ENCODE peak calls at places on chromosome 19, in four cellular contexts. M is thyroid gland, D is GM12878, I is stomach. G is an unnamed sample.

GRCh38 chr19:27824108-27824507 is 1388.8 kb downstream of the UQCRFS1 start:
- DNase-seq in M (no peak), D (no peak), I (no peak), G (no peak)

GRCh38 chr19:48895226-48895625 is 3.3 kb downstream of the TULP2 start:
- DNase-seq in M (no peak), D (no peak), I (no peak), G (no peak)

GRCh38 chr19:16736709-16737108 is 17.1 kb downstream of the NWD1 start:
- DNase-seq in M (no peak), D (no peak), I (no peak), G (no peak)

GRCh38 chr19:44576843-44577565 is 36.4 kb upstream of the IGSF23 start:
- DNase-seq in M (peak; percentile 32), D (no peak), I (peak; percentile 56), G (no peak)

GRCh38 chr19:55304279-55304978 is 20.6 kb downstream of the BRSK1 start:
- DNase-seq in M (no peak), D (no peak), I (peak; percentile 46), G (no peak)

GRCh38 chr19:30091856-30092255 is 149.8 kb downstream of the URI1 start:
- DNase-seq in M (no peak), D (no peak), I (no peak), G (no peak)

GRCh38 chr19:6890938-6891337 is 3.6 kb downstream of the ADGRE1 start:
- DNase-seq in M (no peak), D (no peak), I (no peak), G (no peak)

GRCh38 chr19:19193926-19194325 is 1.9 kb downstream of the RFXANK start:
- DNase-seq in M (no peak), D (no peak), I (no peak), G (no peak)

GRCh38 chr19:11535792-11536595 is 2.7 kb upstream of the CNN1 start:
- DNase-seq in M (peak; percentile 88), D (no peak), I (peak; percentile 91), G (peak; percentile 73)

GRCh38 chr19:7200739-7201138 is 93.5 kb downstream of the INSR start:
- DNase-seq in M (no peak), D (no peak), I (no peak), G (no peak)

GRCh38 chr19:40995355-40995754 is 4.3 kb downstream of the CYP2B6 start:
- DNase-seq in M (no peak), D (no peak), I (no peak), G (no peak)
- H3K4me3 ChIP-seq in M (no peak overlapping the region), D (no peak overlapping the region), I (no peak overlapping the region), G (no peak overlapping the region)

GRCh38 chr19:43463381-43464088 is 1.9 kb downstream of the LYPD3 start:
- DNase-seq in M (peak; percentile 97), D (peak; percentile 73), I (peak; percentile 99), G (peak; percentile 99)
- TF ChIP-seq CTCF in M (no peak), D (no peak), I (no peak), G (peak; percentile 12)

DNA sequence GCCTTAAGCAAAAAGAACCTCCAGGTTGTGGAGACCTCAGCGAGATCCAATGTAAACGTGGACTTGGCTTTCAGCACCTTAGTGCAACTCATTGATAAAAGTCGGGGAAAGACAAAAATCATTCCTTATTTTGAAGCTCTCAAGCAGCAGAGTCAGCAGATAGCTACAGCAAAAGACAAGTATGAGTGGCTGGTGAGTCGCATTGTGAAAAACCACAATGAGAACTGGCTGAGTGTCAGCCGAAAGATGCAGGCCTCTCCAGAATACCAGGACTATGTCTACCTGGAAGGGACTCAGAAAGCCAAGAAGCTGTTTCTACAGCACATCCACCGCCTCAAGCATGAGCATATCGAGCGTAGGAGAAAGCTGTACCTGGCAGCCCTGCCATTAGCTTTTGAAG is 58.5 kb downstream of the ARHGAP35 start:
- DNase-seq in M (no peak), D (no peak), I (no peak), G (no peak)
- H3K27ac ChIP-seq in M (no peak overlapping the region), D (no peak overlapping the region), I (no peak overlapping the region), G (no peak overlapping the region)

GRCh38 chr19:933553-933882 is 7.7 kb downstream of the ARID3A start:
- DNase-seq in M (no peak), D (no peak), I (no peak), G (no peak)

GRCh38 chr19:936175-936546 is 10.3 kb downstream of the ARID3A start:
- DNase-seq in M (no peak), D (no peak), I (no peak), G (no peak)

GRCh38 chr19:932647-933552 is 7.1 kb downstream of the ARID3A start:
- DNase-seq in M (no peak), D (no peak), I (peak; percentile 71), G (no peak)

GRCh38 chr19:934197-934840 is 8.5 kb downstream of the ARID3A start:
- DNase-seq in M (no peak), D (no peak), I (no peak), G (no peak)

DNA sequence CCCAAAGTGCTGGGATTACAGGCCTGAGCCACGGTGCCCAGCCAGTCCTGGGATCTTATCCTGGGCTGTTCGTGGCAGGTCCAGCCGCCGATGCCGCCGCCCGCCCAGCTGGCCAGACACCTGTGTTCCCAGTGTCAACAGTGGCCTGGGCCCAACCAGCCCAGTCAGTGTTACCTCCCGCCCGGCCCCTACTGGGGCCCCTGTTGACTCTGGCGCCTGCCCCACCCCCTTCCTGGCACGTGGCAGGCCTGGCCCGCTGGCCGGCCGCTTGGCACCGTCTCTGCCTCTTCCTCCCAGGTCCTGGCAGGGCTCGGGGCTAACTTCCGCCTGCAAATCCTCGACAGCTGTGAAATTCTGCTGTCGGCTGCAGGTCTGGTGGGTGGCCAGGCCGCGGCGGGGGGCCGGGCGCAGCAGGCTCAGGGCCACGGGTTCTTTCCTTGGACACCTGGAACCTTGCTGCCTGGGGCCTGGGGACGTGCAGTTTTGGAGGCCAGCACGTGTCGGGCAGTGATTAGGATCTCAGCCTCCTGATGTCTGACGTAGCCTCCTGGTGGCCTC is 9.1 kb downstream of the ARID3A start:
- DNase-seq in M (peak; percentile 99), D (no peak), I (peak; percentile 97), G (peak; percentile 94)
- H3K4me3 ChIP-seq in M (no peak overlapping the region), D (no peak overlapping the region), I (peak overlapping the region; percentile 2), G (no peak overlapping the region)

DNA sequence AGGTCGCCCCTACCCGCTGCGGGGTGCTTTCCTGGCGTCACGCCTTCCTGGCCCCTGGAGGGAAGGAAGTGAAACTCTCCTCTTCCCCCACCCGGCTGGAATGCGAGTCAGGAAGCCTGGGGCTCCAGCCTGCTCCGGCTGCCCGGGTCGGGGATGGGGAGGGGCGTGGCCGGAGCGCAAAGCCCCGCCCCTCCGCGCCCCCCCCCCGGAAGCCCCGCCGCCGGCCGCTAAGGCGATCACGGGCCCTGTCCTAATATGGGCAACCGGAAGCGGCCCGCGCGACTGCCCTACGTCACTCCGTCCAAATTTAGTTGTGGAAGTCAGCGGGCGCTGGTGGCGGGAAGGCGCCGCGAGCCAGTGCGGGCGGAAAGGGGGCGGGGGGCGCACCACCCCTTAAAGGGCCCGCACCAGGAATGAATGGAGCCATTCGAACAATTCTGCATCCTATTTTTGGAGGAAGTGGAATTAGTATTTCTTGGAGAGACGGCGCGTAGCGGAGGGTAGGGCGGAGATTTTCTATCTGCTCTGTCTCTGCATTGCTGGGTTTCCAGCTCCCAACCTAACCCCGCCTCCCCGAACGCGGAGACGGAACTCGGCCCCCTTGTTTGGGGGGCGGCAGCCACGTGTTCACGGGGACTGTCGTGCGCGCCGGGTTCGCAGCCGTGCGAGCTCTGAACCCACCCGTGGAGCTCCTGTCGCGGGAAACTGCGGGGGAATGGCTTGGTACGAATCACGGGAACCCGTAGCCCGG is 1.6 kb downstream of the IER2 start:
- DNase-seq in M (peak; percentile 98), D (no peak), I (peak; percentile 99), G (peak; percentile 98)
- TF ChIP-seq CTCF in M (no peak), D (no peak), I (no peak), G (peak; percentile 19)

DNA sequence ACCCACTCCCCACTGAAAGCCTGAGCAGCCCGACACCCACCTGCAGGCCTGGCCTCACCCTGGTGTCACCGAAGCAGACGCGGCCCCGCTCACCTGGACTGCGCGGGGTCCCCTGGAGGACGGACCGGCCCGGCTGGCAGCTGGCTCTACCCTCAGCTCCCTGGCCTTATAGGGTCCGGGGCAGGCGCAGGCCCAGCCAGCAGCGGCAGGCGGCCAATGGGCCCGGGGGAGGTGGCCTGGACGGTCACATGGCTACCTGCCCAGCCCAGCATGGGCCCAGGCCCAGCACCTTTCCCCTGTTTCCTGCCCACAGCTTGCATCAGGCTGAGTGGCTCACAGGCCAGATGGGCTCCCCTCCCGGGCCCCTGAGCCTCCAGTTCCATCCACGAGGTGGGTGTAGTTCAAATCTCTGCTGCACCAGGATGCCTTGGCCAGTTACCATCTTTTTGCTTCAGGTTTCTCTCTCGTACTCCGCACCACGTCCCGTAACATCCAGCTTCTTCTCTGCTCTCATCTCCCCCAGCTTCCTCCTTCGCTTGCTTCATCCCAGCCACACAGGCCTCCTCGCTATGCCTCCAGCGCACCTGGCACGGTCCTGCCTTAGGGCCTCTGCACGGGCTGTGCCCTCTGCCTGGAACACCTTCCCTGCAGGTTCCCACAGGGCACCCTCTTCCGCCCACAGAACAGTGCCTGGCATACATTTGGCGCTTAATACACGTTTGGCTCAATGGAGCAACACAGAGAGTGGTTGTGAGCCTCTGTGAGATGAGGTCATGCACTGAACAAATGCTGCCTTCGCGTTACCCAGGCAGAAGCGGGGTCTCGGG is at the start of gene PLIN4:
- DNase-seq in M (peak; percentile 10), D (no peak), I (peak; percentile 89), G (peak; percentile 46)
- H3K27ac ChIP-seq in M (no peak within 1 kb of the TSS), D (no peak within 1 kb of the TSS), I (peak within 1 kb of the TSS; percentile 52), G (peak within 1 kb of the TSS; percentile 62)